ENCODE peak calls at places on chromosomes 11 and 22, in six cellular contexts. L, Z, V, A, J and C are unnamed samples.
A peak's percentile ranks its signal among the peaks of the same experiment; 100 is the strongest.

GRCh38 chr22:35315855-35316745 is 16.4 kb downstream of the TOM1 start:
- DNase-seq in A (no peak), V (no peak), L (no peak), Z (no peak), J (no peak), C (no peak)

GRCh38 chr11:2095198-2095520 is 44.0 kb downstream of the IGF2 start:
- DNase-seq in A (no peak), L (no peak), Z (no peak), J (no peak), V (no peak), C (no peak)

GRCh38 chr11:74749127-74749964 is 697 bp downstream of the RNF169 start:
- DNase-seq in J (no peak), A (peak; percentile 73), L (peak; percentile 72), V (peak; percentile 73), Z (peak; percentile 73), C (peak; percentile 62)

GRCh38 chr22:42366815-42367581 is 65.2 kb downstream of the NFAM1 start:
- DNase-seq in Z (no peak), V (no peak), J (no peak), A (no peak), L (no peak), C (no peak)

GRCh38 chr22:23206915-23207314 is 26.6 kb downstream of the BCR start:
- DNase-seq in V (no peak), A (no peak), Z (no peak), L (no peak), J (no peak), C (no peak)

GRCh38 chr22:21791635-21792625 is 56.3 kb upstream of the YPEL1 start:
- DNase-seq in Z (no peak), J (peak; percentile 62), A (no peak), L (peak; percentile 90), V (no peak), C (no peak)

GRCh38 chr11:76745561-76746207 is 37.5 kb upstream of the TSKU start:
- DNase-seq in V (no peak), Z (no peak), J (no peak), L (peak; percentile 95), A (no peak), C (no peak)

GRCh38 chr22:41001722-41002122 is 50.5 kb downstream of the RBX1 start:
- DNase-seq in A (peak; percentile 41), J (no peak), Z (no peak), V (no peak), L (no peak), C (no peak)

GRCh38 chr22:50683086-50683993 is 10.7 kb downstream of the SHANK3 start:
- DNase-seq in Z (peak; percentile 44), J (peak; percentile 8), V (no peak), L (no peak), A (no peak), C (peak; percentile 46)

GRCh38 chr11:26478710-26479109 is 93.4 kb downstream of the MUC15 start:
- DNase-seq in L (no peak), J (no peak), A (no peak), Z (no peak), V (no peak), C (no peak)

GRCh38 chr22:41048791-41049717 is 43.3 kb upstream of the EP300 start:
- DNase-seq in J (no peak), Z (no peak), V (peak; percentile 64), L (peak; percentile 34), A (peak; percentile 61), C (no peak)

GRCh38 chr22:41963453-41964105 is 5.7 kb upstream of the SEPTIN3 start:
- DNase-seq in Z (no peak), A (no peak), V (no peak), L (no peak), J (no peak), C (no peak)

GRCh38 chr11:123246749-123247497 is 51.9 kb upstream of the CLMP start:
- DNase-seq in L (peak; percentile 73), A (peak; percentile 52), Z (peak; percentile 51), V (peak; percentile 92), J (no peak), C (peak; percentile 56)

GRCh38 chr22:36373258-36373579 is 14.5 kb downstream of the MYH9 start:
- DNase-seq in Z (no peak), A (no peak), V (no peak), L (no peak), J (no peak), C (no peak)

GRCh38 chr11:88312665-88313064 is 24.9 kb downstream of the CTSC start:
- DNase-seq in V (no peak), L (no peak), J (no peak), Z (no peak), A (no peak), C (no peak)

GRCh38 chr11:104522650-104523049 is 358.7 kb upstream of the PDGFD start:
- DNase-seq in V (no peak), J (no peak), Z (no peak), L (no peak), A (peak; percentile 0), C (no peak)

GRCh38 chr11:7467652-7468051 is 17.7 kb upstream of the OLFML1 start:
- DNase-seq in J (peak; percentile 15), V (no peak), A (no peak), Z (no peak), L (no peak), C (no peak)

GRCh38 chr22:30763815-30764686 is 69.4 kb downstream of the OSBP2 start:
- DNase-seq in V (peak; percentile 61), L (peak; percentile 49), J (no peak), A (peak; percentile 70), Z (no peak), C (peak; percentile 42)

DNA sequence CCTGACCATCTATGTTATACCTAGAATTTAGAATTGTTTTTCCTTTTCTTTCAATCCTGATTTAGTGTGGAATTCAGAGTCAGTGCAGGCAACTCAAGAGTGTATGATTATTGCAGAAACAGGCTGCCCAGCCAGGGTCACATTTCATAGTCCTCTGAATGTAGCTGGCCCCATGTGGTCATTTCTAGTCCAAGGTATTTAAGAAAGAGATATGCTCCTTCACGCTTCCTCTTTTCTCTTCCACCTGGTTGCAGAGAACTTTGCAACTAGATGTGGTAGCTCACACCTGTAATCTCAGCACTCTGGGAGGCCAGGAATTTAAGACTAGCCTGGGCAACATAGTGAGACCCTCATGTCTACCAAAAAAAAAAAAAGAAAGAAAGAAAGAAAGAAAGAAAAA is 27.6 kb upstream of the LDLRAD3 start:
- DNase-seq in J (no peak), V (no peak), Z (no peak), A (no peak), L (no peak), C (no peak)
- TF ChIP-seq TAF1 in J (no peak), V (no peak), Z (no peak), A (no peak), L (no peak), C (no peak)

DNA sequence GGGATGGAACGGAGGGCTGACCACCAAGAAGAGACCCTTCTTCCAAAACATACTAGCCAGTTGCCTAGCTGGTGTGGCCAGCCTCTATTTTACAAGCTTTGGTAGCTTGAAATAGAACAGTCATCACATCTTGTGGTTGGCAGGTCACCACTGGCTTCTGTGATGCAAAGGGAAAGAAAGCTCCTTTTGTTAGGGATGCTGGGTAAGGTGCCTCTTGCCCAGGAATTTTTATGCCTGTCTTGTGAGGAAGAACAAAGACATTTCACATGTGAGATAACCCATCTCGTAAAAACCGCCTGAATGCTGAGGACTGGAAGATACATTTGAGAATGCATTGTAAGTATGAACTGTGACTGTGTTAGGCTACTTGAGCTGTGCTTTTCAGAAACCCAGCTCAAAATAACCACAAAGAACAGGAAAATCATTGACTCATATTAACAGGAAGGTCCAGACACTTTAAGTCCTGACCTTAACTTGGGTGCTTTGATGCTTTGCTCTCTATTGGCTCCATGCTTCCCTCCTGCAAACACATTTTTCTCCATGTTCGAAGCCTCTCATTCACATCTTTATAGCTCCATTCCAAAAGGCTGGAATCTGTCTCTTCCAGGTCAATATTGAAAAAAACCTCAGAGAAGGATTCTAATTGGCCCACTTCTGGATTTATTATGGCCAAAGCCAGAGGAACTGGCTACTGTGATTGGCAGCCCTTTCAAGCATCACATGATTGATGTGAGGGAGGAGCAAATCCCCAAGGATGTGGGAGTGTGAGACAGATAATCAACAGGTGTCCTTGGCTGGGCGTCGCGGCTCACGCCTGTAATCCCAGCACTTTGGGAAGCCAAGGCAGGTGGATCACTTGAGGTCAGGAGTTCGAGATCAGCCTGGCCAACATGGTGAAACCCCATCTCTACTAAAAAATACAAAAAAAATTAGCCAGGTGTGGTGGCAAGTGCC is 53.9 kb downstream of the MICAL2 start:
- DNase-seq in L (no peak), V (no peak), A (no peak), J (no peak), Z (no peak), C (no peak)
- TF ChIP-seq POLR2A in L (no peak), V (no peak), A (no peak), J (no peak), Z (no peak), C (no peak)

GRCh38 chr11:120303004-120303637 is 22.0 kb upstream of the TLCD5 start:
- DNase-seq in A (peak; percentile 69), L (peak; percentile 81), Z (peak; percentile 40), V (peak; percentile 87), J (peak; percentile 37), C (peak; percentile 48)

GRCh38 chr11:120306519-120307242 is 18.4 kb upstream of the TLCD5 start:
- DNase-seq in L (peak; percentile 61), J (no peak), Z (no peak), A (no peak), V (no peak), C (no peak)

GRCh38 chr11:120302001-120302805 is 22.9 kb upstream of the TLCD5 start:
- DNase-seq in V (no peak), J (no peak), A (no peak), Z (no peak), L (no peak), C (no peak)

GRCh38 chr11:120305286-120305685 is 19.8 kb upstream of the TLCD5 start:
- DNase-seq in J (no peak), L (no peak), V (no peak), A (no peak), Z (no peak), C (no peak)

DNA sequence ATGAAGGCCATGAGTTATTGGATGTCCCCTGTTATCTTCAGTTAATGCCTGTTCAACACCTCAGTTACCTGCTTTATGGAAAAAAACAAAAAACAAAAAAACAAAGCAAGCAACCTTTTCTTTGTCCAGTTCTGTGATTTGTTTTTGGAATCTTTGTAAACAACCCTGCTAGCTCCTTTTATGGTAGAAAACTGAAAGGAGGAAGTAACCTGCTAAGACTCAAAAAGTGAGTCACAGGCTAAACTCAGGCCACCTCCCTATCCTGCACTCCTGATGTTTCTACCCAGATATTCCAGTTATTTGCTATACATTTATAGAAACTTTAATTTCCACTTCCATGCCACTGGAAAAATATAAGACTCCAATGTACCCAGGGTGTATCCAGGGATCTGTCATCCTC is 20.6 kb upstream of the TLCD5 start:
- DNase-seq in V (no peak), J (no peak), L (no peak), Z (no peak), A (no peak), C (no peak)
- TF ChIP-seq TAF1 in V (no peak), J (no peak), L (no peak), Z (no peak), A (no peak), C (no peak)

DNA sequence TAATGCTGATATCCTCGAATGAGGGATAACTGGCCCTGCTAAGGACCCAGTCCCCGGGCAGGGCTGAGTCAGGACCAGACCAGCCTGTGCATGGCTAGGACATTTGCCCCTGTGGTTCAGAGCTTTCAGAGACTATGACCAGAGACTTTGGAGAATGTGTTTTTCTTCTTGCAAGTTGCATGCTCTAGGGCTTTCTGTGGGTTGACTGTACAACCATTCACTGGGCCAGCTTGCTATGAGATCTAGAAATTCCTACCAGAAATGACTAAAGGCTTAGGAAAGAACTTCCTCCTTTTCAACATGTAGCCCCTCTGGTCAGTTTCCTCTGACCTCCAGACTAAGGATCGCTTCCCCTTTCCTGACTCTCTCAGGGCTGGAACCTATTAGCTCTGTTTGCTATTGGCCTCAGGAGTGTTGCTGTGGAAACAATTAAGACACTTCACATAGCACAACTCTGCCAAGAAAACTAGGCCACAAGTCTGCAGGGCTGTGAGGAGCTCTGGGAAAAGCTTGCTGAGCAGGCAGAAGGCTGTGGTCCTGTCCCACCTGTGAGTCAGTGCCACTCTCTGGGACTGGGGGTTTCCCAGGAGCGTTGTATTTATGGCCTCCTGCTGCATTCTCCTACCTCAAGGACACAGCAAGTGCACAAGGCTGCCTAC is 10.7 kb downstream of the CRY2 start:
- DNase-seq in L (no peak), V (no peak), A (no peak), J (no peak), Z (no peak), C (no peak)
- TF ChIP-seq POLR2A in L (no peak), V (no peak), A (no peak), J (no peak), Z (no peak), C (no peak)